ENCODE peak calls at places on chromosomes 6 and 20, in four cellular contexts. J is HepG2, D is stomach, M is right lobe of liver. X is an unnamed sample.

GRCh38 chr6:139474145-139475108 is 100.0 kb upstream of the CITED2 start:
- DNase-seq in J (no peak), D (no peak), M (no peak), X (peak; percentile 33)

GRCh38 chr6:136609878-136610706 is 59.9 kb upstream of the MAP7 start:
- DNase-seq in J (peak; percentile 46), D (peak; percentile 64), M (no peak), X (peak; percentile 69)

GRCh38 chr6:155130161-155130853 is 133.5 kb upstream of the CLDN20 start:
- DNase-seq in J (no peak), D (no peak), M (no peak), X (no peak)

GRCh38 chr6:40171343-40171742 is 237.1 kb upstream of the MOCS1 start:
- DNase-seq in J (no peak), D (no peak), M (no peak), X (no peak)

GRCh38 chr6:147625946-147626345 is 117.5 kb downstream of the SAMD5 start:
- DNase-seq in J (no peak), D (no peak), M (no peak), X (no peak)

GRCh38 chr6:40856271-40856670 is 182.8 kb downstream of the UNC5CL start:
- DNase-seq in J (no peak), D (no peak), M (no peak), X (no peak)

GRCh38 chr6:45791181-45791580 is 224.5 kb downstream of the CLIC5 start:
- DNase-seq in J (no peak), D (no peak), M (no peak), X (no peak)

GRCh38 chr20:46757135-46757534 is 47.7 kb downstream of the SLC2A10 start:
- DNase-seq in J (no peak), D (no peak), M (no peak), X (no peak)

GRCh38 chr6:154842828-154843227 is 109.6 kb downstream of the SCAF8 start:
- DNase-seq in J (no peak), D (no peak), M (no peak), X (no peak)

GRCh38 chr20:24100370-24101011 is 111.9 kb upstream of the GGTLC1 start:
- DNase-seq in J (peak; percentile 70), D (peak; percentile 32), M (no peak), X (peak; percentile 84)

GRCh38 chr6:109925060-109925459 is 53.1 kb upstream of the GPR6 start:
- DNase-seq in J (no peak), D (no peak), M (no peak), X (no peak)

GRCh38 chr6:116100419-116101297 is at the start of gene NT5DC1:
- DNase-seq in J (peak; percentile 79), D (peak; percentile 88), M (peak; percentile 94), X (peak; percentile 95)

GRCh38 chr20:7673841-7674240 is 266.4 kb downstream of the HAO1 start:
- DNase-seq in J (no peak), D (no peak), M (no peak), X (no peak)

GRCh38 chr20:21522479-21523397 is 8.9 kb upstream of the NKX2-2 start:
- DNase-seq in J (no peak), D (no peak), M (no peak), X (no peak)

GRCh38 chr20:41734506-41734945 is 116.3 kb upstream of the CHD6 start:
- DNase-seq in J (peak; percentile 75), D (peak; percentile 49), M (no peak), X (peak; percentile 69)

GRCh38 chr6:122726649-122727048 is 52.9 kb upstream of the FABP7 start:
- DNase-seq in J (peak; percentile 19), D (no peak), M (no peak), X (peak; percentile 29)

GRCh38 chr6:131062245-131063027 is 609 bp downstream of the EPB41L2 start:
- DNase-seq in J (no peak), D (peak; percentile 28), M (peak; percentile 54), X (peak; percentile 53)

GRCh38 chr20:53828673-53829085 is 235.0 kb upstream of the ZNF217 start:
- DNase-seq in J (no peak), D (no peak), M (no peak), X (peak; percentile 82)

GRCh38 chr6:35839019-35839418 is 33.9 kb downstream of the LHFPL5 start:
- DNase-seq in J (no peak), D (no peak), M (no peak), X (no peak)

GRCh38 chr6:162684033-162684432 is 43.5 kb downstream of the PRKN start:
- DNase-seq in J (no peak), D (no peak), M (no peak), X (no peak)

GRCh38 chr6:162684961-162685360 is 42.6 kb downstream of the PRKN start:
- DNase-seq in J (no peak), D (no peak), M (no peak), X (no peak)

GRCh38 chr6:162681447-162681846 is 46.1 kb downstream of the PRKN start:
- DNase-seq in J (peak; percentile 34), D (no peak), M (no peak), X (peak; percentile 13)

GRCh38 chr6:162683135-162683534 is 44.4 kb downstream of the PRKN start:
- DNase-seq in J (no peak), D (no peak), M (no peak), X (no peak)

GRCh38 chr6:162680367-162680766 is 47.2 kb downstream of the PRKN start:
- DNase-seq in J (no peak), D (no peak), M (no peak), X (no peak)
- H3K9me3 ChIP-seq in J (peaks cover 9% of the 10 kb centered on the region), D (no peaks in the 10 kb centered on the region), M (no peaks in the 10 kb centered on the region), X (no peaks in the 10 kb centered on the region)

GRCh38 chr6:52536424-52536916 is 40.4 kb downstream of the TRAM2 start:
- DNase-seq in J (no peak), D (no peak), M (no peak), X (no peak)
- H3K4me3 ChIP-seq in J (no peak overlapping the region), D (no peak overlapping the region), M (no peak overlapping the region), X (no peak overlapping the region)

GRCh38 chr20:51303731-51304670 is 238.5 kb downstream of the NFATC2 start:
- DNase-seq in J (no peak), D (no peak), M (no peak), X (no peak)

GRCh38 chr20:51306521-51307358 is 235.8 kb downstream of the NFATC2 start:
- DNase-seq in J (peak; percentile 56), D (peak; percentile 80), M (peak; percentile 77), X (peak; percentile 90)

GRCh38 chr20:51306081-51306480 is 236.4 kb downstream of the NFATC2 start:
- DNase-seq in J (no peak), D (no peak), M (no peak), X (no peak)

GRCh38 chr20:51309128-51309527 is 233.4 kb downstream of the NFATC2 start:
- DNase-seq in J (no peak), D (no peak), M (no peak), X (no peak)

DNA sequence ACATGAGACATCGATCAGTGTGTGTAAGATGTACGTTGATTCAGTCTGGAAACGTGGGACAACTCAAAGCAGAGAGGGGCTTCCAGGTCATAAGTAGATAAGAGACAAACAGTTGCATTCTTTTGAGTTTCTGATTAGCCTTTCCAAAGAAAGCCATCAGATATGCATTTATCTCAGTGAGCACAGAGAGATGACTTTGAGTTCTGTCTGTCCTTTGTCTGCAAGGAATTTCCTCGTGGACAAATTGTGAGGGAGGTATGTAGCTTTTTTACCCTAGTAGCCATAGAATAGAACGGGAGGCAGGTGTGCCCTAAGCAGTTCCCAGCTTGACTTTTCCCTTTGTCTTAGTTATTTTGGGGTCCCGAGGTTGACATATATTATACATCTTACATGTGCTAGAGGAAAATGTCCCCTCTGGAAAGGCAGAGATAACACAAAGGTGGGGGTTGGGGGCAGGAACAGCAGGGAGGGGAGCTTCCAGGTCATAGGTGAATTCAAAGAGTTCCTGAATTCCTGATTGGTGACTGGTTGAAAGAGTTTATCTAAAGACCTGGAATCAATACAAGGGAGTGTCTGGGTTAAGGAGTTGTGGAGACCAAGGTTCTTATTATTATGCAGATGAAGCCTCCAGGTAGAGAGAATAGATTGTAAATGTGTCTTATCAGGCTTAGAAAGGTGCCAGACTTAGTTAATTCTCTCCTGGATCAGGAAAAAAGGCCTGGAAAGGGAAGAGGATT is 237.0 kb downstream of the NFATC2 start:
- DNase-seq in J (no peak), D (no peak), M (no peak), X (no peak)
- H3K9me3 ChIP-seq in J (peaks cover 6% of the 10 kb centered on the region), D (peaks cover 9% of the 10 kb centered on the region), M (no peaks in the 10 kb centered on the region), X (no peaks in the 10 kb centered on the region)

GRCh38 chr6:5763871-5764270 is 242.9 kb downstream of the NRN1 start:
- DNase-seq in J (no peak), D (no peak), M (no peak), X (no peak)
- H3K4me3 ChIP-seq in J (no peak overlapping the region), D (no peak overlapping the region), M (no peak overlapping the region), X (no peak overlapping the region)

GRCh38 chr6:168037242-168037641 is 39.8 kb downstream of the KIF25 start:
- DNase-seq in J (peak; percentile 28), D (no peak), M (no peak), X (no peak)
- H3K9me3 ChIP-seq in J (no peaks in the 10 kb centered on the region), D (peaks cover 36% of the 10 kb centered on the region), M (no peaks in the 10 kb centered on the region), X (peaks cover 8% of the 10 kb centered on the region)

GRCh38 chr6:26613201-26613600 is 16.4 kb downstream of the ABT1 start:
- DNase-seq in J (no peak), D (no peak), M (no peak), X (no peak)
- H3K4me3 ChIP-seq in J (no peak overlapping the region), D (peak overlapping the region; percentile 46), M (no peak overlapping the region), X (no peak overlapping the region)